ENCODE peak calls at places on chromosomes 11 and 22, in nine cellular contexts. O is NB4; F is CD4-positive, alpha-beta T cell; K is fibroblast of pulmonary artery; V is endothelial cell; J is psoas muscle; G is heart right ventricle; C is WTC11; U is tibial nerve. W is an unnamed sample.

GRCh38 chr11:113373981-113374560 is 13.5 kb upstream of the ANKK1 start:
- DNase-seq in O (no peak), F (no peak), K (peak; percentile 23), V (no peak), J (no peak), G (no peak), C (no peak), U (no peak), W (no peak)

GRCh38 chr22:37303821-37304274 is 21.5 kb downstream of the CYTH4 start:
- DNase-seq in O (peak; percentile 94), F (peak; percentile 44), K (peak; percentile 85), V (no peak), J (no peak), G (no peak), C (no peak), U (no peak), W (no peak)

GRCh38 chr11:68373189-68373809 is 60.9 kb downstream of the LRP5 start:
- DNase-seq in O (no peak), F (no peak), K (no peak), V (no peak), J (no peak), G (peak; percentile 43), C (no peak), U (peak; percentile 39), W (no peak)

GRCh38 chr11:134196756-134197155 is 27.0 kb downstream of the NCAPD3 start:
- DNase-seq in O (no peak), F (peak; percentile 14), K (no peak), V (no peak), J (no peak), G (no peak), C (no peak), U (no peak), W (no peak)

GRCh38 chr22:50583294-50583865 is 731 bp upstream of the CHKB start:
- DNase-seq in O (no peak), F (no peak), K (no peak), V (no peak), J (no peak), G (no peak), C (no peak), U (no peak), W (no peak)

GRCh38 chr11:94909371-94909820 is 64.0 kb downstream of the CWC15 start:
- DNase-seq in O (no peak), F (no peak), K (peak; percentile 30), V (no peak), J (no peak), G (no peak), C (no peak), U (no peak), W (no peak)

GRCh38 chr11:131928992-131929391 is 558.6 kb downstream of the NTM start:
- DNase-seq in O (peak; percentile 79), F (no peak), K (no peak), V (no peak), J (no peak), G (no peak), C (peak; percentile 26), U (no peak), W (no peak)

GRCh38 chr22:41237707-41238569 is 2.8 kb downstream of the CHADL start:
- DNase-seq in O (peak; percentile 64), F (peak; percentile 80), K (peak; percentile 36), V (peak; percentile 70), J (peak; percentile 84), G (peak; percentile 64), C (peak; percentile 93), U (peak; percentile 21), W (peak; percentile 50)

GRCh38 chr11:116348226-116348625 is 424.6 kb downstream of the BUD13 start:
- DNase-seq in O (no peak), F (no peak), K (no peak), V (no peak), J (no peak), G (peak; percentile 12), C (no peak), U (peak; percentile 8), W (no peak)

GRCh38 chr22:20490941-20491307 is 4.7 kb downstream of the KLHL22 start:
- DNase-seq in O (no peak), F (no peak), K (no peak), V (no peak), J (no peak), G (no peak), C (no peak), U (no peak), W (no peak)

GRCh38 chr11:69360606-69361005 is 66.7 kb downstream of the MYEOV start:
- DNase-seq in O (no peak), F (no peak), K (no peak), V (peak; percentile 1), J (no peak), G (no peak), C (no peak), U (no peak), W (peak; percentile 9)

GRCh38 chr11:10666976-10667892 is 26.3 kb downstream of the IRAG1 start:
- DNase-seq in O (no peak), F (no peak), K (no peak), V (no peak), J (no peak), G (no peak), C (no peak), U (no peak), W (no peak)

GRCh38 chr22:38406617-38407016 is 48.4 kb downstream of the KCNJ4 start:
- DNase-seq in O (peak; percentile 53), F (no peak), K (peak; percentile 35), V (no peak), J (no peak), G (no peak), C (no peak), U (no peak), W (no peak)

GRCh38 chr11:79440451-79441158 is at the start of gene TENM4:
- DNase-seq in O (no peak), F (no peak), K (peak; percentile 67), V (peak; percentile 45), J (peak; percentile 76), G (peak; percentile 50), C (peak; percentile 61), U (peak; percentile 71), W (no peak)

GRCh38 chr11:79438631-79439429 is 2.0 kb downstream of the TENM4 start:
- DNase-seq in O (no peak), F (no peak), K (no peak), V (peak; percentile 6), J (peak; percentile 48), G (peak; percentile 9), C (peak; percentile 15), U (peak; percentile 44), W (no peak)

GRCh38 chr11:79439430-79439892 is 1.4 kb downstream of the TENM4 start:
- DNase-seq in O (no peak), F (no peak), K (no peak), V (peak; percentile 8), J (no peak), G (no peak), C (no peak), U (peak; percentile 16), W (no peak)

GRCh38 chr11:79439893-79440450 is 858 bp downstream of the TENM4 start:
- DNase-seq in O (no peak), F (no peak), K (no peak), V (peak; percentile 47), J (peak; percentile 57), G (peak; percentile 10), C (peak; percentile 46), U (peak; percentile 9), W (no peak)

DNA sequence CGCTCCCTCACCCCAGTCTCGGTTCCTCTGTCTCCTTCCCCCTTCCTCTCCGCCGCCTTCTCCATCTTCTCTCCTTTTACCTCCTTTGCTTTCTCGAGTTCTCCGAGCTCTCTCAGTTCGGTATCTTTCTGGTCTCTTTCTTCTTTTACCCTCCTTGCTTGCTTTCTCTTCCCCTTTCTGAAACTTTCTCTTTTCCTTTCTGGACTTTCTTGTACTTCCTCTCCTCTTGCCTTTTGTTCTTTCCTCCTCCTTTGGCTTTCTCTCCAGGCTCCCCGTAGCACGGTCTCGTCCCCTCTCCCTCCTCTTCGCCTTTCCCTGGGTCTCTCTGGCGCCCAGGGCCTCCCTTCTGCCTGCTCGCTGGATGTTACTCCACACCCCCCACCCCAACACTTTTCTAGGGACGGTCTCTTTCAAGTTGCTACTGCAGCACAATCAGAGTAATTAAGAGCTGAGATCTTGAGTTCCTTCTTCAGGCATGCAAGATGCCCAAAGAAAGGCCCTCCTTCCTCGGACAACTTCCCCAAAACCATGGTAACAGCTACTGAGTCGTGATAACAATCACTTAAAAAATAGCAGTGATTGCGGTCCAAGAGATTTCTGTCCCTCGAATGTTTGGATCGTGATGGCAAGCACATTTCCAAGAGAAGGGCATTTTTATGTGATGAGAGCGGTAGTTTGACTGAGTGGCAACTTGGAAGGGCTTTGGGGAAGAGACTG is 487 bp upstream of the TENM4 start:
- DNase-seq in O (peak; percentile 25), F (no peak), K (no peak), V (no peak), J (no peak), G (peak; percentile 5), C (no peak), U (no peak), W (no peak)
- TF ChIP-seq CTCF in O (no peak), F (no peak), K (no peak), V (no peak), J (no peak), G (no peak), C (peak; percentile 4), U (no peak), W (no peak)

GRCh38 chr11:127017482-127017881 is 16.9 kb upstream of the KIRREL3 start:
- DNase-seq in O (no peak), F (no peak), K (peak; percentile 30), V (peak; percentile 45), J (no peak), G (no peak), C (peak; percentile 41), U (no peak), W (no peak)
- TF ChIP-seq CTCF in O (peak; percentile 31), F (no peak), K (peak; percentile 22), V (peak; percentile 67), J (no peak), G (no peak), C (no peak), U (no peak), W (no peak)

DNA sequence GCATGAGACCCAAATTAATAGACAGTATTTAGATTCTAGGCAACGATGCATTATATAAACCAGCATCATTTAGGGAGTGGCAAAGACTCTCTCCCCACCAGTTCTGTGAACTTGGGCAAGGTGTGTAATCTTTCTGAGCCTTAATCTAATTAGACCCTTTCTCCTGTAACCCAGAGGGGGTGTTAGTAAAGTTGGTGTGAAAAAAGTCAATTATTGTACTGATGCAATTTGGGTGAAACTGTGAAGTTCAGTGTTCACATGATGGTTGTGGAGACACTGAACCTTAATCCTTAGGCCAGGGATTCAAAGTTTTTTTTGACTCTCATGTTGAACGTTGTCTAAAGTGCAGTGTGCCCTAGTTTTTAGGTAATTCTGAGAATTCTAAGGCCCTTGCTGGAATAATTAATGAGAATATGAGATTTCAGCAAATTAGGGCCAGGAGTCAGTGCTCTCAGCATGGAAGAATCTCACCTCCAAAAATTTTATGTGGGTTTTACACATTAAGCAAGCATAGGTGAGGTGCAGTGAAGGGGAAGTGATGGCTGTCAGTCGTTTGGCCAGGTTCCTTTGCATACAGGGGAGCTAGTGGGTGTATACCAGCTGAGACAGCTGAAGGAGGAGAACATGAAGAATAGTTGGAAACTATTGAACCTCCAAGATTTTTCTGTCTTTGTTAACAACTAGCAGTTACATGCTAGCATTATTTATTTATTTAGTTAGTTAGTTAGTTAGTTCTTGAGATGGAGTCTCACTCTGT is 94.2 kb downstream of the PTPRJ start:
- DNase-seq in O (no peak), F (no peak), K (no peak), V (no peak), J (no peak), G (no peak), C (no peak), U (no peak), W (no peak)
- TF ChIP-seq CTCF in O (no peak), F (no peak), K (no peak), V (no peak), J (no peak), G (no peak), C (no peak), U (no peak), W (no peak)

GRCh38 chr11:65180877-65181568 is 705 bp upstream of the CAPN1 start:
- DNase-seq in O (peak; percentile 87), F (peak; percentile 45), K (peak; percentile 66), V (peak; percentile 83), J (peak; percentile 86), G (peak; percentile 55), C (peak; percentile 86), U (peak; percentile 17), W (peak; percentile 52)
- TF ChIP-seq CTCF in O (peak; percentile 34), F (peak; percentile 65), K (peak; percentile 27), V (peak; percentile 85), J (peak; percentile 45), G (no peak), C (peak; percentile 72), U (peak; percentile 49), W (peak; percentile 46)

W was measured in natural killer cell.